ENCODE peak calls at places on chromosomes 5 and 9, in six cellular contexts. One of them, this sample, is unnamed.

GRCh38 chr5:50653946-50654345 is 12.5 kb upstream of the PARP8 start:
- DNase-seq in activated naive CD8-positive, alpha-beta T cell treated with anti-CD3 and anti-CD28 coated beads, Interleukin-2, amount 50 U/mL, for 16 hours: no peak
- DNase-seq in memory B cell: peak; percentile 37
- DNase-seq in dermis microvascular lymphatic vessel endothelial cell: no peak
- DNase-seq in cardiac muscle cell: no peak
- DNase-seq in LHCN-M2: no peak
- DNase-seq in this sample: no peak

GRCh38 chr9:89889865-89890264 is 285.1 kb downstream of the GADD45G start:
- DNase-seq in activated naive CD8-positive, alpha-beta T cell treated with anti-CD3 and anti-CD28 coated beads, Interleukin-2, amount 50 U/mL, for 16 hours: no peak
- DNase-seq in memory B cell: no peak
- DNase-seq in dermis microvascular lymphatic vessel endothelial cell: no peak
- DNase-seq in cardiac muscle cell: no peak
- DNase-seq in LHCN-M2: no peak
- DNase-seq in this sample: no peak

GRCh38 chr9:17789316-17789715 is 210.4 kb downstream of the SH3GL2 start:
- DNase-seq in activated naive CD8-positive, alpha-beta T cell treated with anti-CD3 and anti-CD28 coated beads, Interleukin-2, amount 50 U/mL, for 16 hours: no peak
- DNase-seq in memory B cell: no peak
- DNase-seq in dermis microvascular lymphatic vessel endothelial cell: no peak
- DNase-seq in cardiac muscle cell: no peak
- DNase-seq in LHCN-M2: no peak
- DNase-seq in this sample: no peak

GRCh38 chr5:332843-333242 is 11.3 kb downstream of the AHRR start:
- DNase-seq in activated naive CD8-positive, alpha-beta T cell treated with anti-CD3 and anti-CD28 coated beads, Interleukin-2, amount 50 U/mL, for 16 hours: no peak
- DNase-seq in memory B cell: no peak
- DNase-seq in dermis microvascular lymphatic vessel endothelial cell: no peak
- DNase-seq in cardiac muscle cell: peak; percentile 13
- DNase-seq in LHCN-M2: no peak
- DNase-seq in this sample: no peak

GRCh38 chr5:123756325-123756664 is 244.3 kb downstream of the CSNK1G3 start:
- DNase-seq in activated naive CD8-positive, alpha-beta T cell treated with anti-CD3 and anti-CD28 coated beads, Interleukin-2, amount 50 U/mL, for 16 hours: no peak
- DNase-seq in memory B cell: no peak
- DNase-seq in dermis microvascular lymphatic vessel endothelial cell: no peak
- DNase-seq in cardiac muscle cell: peak; percentile 27
- DNase-seq in LHCN-M2: no peak
- DNase-seq in this sample: no peak

GRCh38 chr5:58752030-58752429 is 169.2 kb downstream of the RAB3C start:
- DNase-seq in activated naive CD8-positive, alpha-beta T cell treated with anti-CD3 and anti-CD28 coated beads, Interleukin-2, amount 50 U/mL, for 16 hours: no peak
- DNase-seq in memory B cell: no peak
- DNase-seq in dermis microvascular lymphatic vessel endothelial cell: no peak
- DNase-seq in cardiac muscle cell: peak; percentile 25
- DNase-seq in LHCN-M2: no peak
- DNase-seq in this sample: no peak

GRCh38 chr9:87840126-87840525 is 42.6 kb upstream of the SPATA31E1 start:
- DNase-seq in activated naive CD8-positive, alpha-beta T cell treated with anti-CD3 and anti-CD28 coated beads, Interleukin-2, amount 50 U/mL, for 16 hours: no peak
- DNase-seq in memory B cell: no peak
- DNase-seq in dermis microvascular lymphatic vessel endothelial cell: no peak
- DNase-seq in cardiac muscle cell: no peak
- DNase-seq in LHCN-M2: no peak
- DNase-seq in this sample: no peak

GRCh38 chr5:50365615-50366251 is 75.4 kb downstream of the EMB start:
- DNase-seq in activated naive CD8-positive, alpha-beta T cell treated with anti-CD3 and anti-CD28 coated beads, Interleukin-2, amount 50 U/mL, for 16 hours: no peak
- DNase-seq in memory B cell: no peak
- DNase-seq in dermis microvascular lymphatic vessel endothelial cell: no peak
- DNase-seq in cardiac muscle cell: no peak
- DNase-seq in LHCN-M2: no peak
- DNase-seq in this sample: no peak

GRCh38 chr9:22008662-22009562 is at the start of gene CDKN2B:
- DNase-seq in activated naive CD8-positive, alpha-beta T cell treated with anti-CD3 and anti-CD28 coated beads, Interleukin-2, amount 50 U/mL, for 16 hours: no peak
- DNase-seq in memory B cell: peak; percentile 71
- DNase-seq in dermis microvascular lymphatic vessel endothelial cell: peak; percentile 86
- DNase-seq in cardiac muscle cell: peak; percentile 98
- DNase-seq in LHCN-M2: peak; percentile 97
- DNase-seq in this sample: peak; percentile 94

GRCh38 chr9:134545213-134546211 is 96.1 kb upstream of the COL5A1 start:
- DNase-seq in activated naive CD8-positive, alpha-beta T cell treated with anti-CD3 and anti-CD28 coated beads, Interleukin-2, amount 50 U/mL, for 16 hours: no peak
- DNase-seq in memory B cell: no peak
- DNase-seq in dermis microvascular lymphatic vessel endothelial cell: no peak
- DNase-seq in cardiac muscle cell: peak; percentile 84
- DNase-seq in LHCN-M2: no peak
- DNase-seq in this sample: no peak

GRCh38 chr9:77435688-77436087 is 212.4 kb downstream of the GNA14 start:
- DNase-seq in activated naive CD8-positive, alpha-beta T cell treated with anti-CD3 and anti-CD28 coated beads, Interleukin-2, amount 50 U/mL, for 16 hours: no peak
- DNase-seq in memory B cell: no peak
- DNase-seq in dermis microvascular lymphatic vessel endothelial cell: no peak
- DNase-seq in cardiac muscle cell: peak; percentile 85
- DNase-seq in LHCN-M2: no peak
- DNase-seq in this sample: no peak

GRCh38 chr5:57414857-57415256 is 67.8 kb downstream of the ACTBL2 start:
- DNase-seq in activated naive CD8-positive, alpha-beta T cell treated with anti-CD3 and anti-CD28 coated beads, Interleukin-2, amount 50 U/mL, for 16 hours: no peak
- DNase-seq in memory B cell: no peak
- DNase-seq in dermis microvascular lymphatic vessel endothelial cell: no peak
- DNase-seq in cardiac muscle cell: no peak
- DNase-seq in LHCN-M2: no peak
- DNase-seq in this sample: no peak

GRCh38 chr9:131697097-131697496 is 42.8 kb downstream of the RAPGEF1 start:
- DNase-seq in activated naive CD8-positive, alpha-beta T cell treated with anti-CD3 and anti-CD28 coated beads, Interleukin-2, amount 50 U/mL, for 16 hours: no peak
- DNase-seq in memory B cell: no peak
- DNase-seq in dermis microvascular lymphatic vessel endothelial cell: no peak
- DNase-seq in cardiac muscle cell: peak; percentile 46
- DNase-seq in LHCN-M2: no peak
- DNase-seq in this sample: peak; percentile 81

GRCh38 chr9:129310666-129311350 is 132.7 kb upstream of the IER5L start:
- DNase-seq in activated naive CD8-positive, alpha-beta T cell treated with anti-CD3 and anti-CD28 coated beads, Interleukin-2, amount 50 U/mL, for 16 hours: no peak
- DNase-seq in memory B cell: no peak
- DNase-seq in dermis microvascular lymphatic vessel endothelial cell: no peak
- DNase-seq in cardiac muscle cell: no peak
- DNase-seq in LHCN-M2: no peak
- DNase-seq in this sample: no peak

GRCh38 chr5:126198509-126198908 is 224.7 kb upstream of the GRAMD2B start:
- DNase-seq in activated naive CD8-positive, alpha-beta T cell treated with anti-CD3 and anti-CD28 coated beads, Interleukin-2, amount 50 U/mL, for 16 hours: no peak
- DNase-seq in memory B cell: no peak
- DNase-seq in dermis microvascular lymphatic vessel endothelial cell: no peak
- DNase-seq in cardiac muscle cell: no peak
- DNase-seq in LHCN-M2: no peak
- DNase-seq in this sample: no peak

GRCh38 chr5:143554918-143555477 is 151.5 kb upstream of the NR3C1 start:
- DNase-seq in activated naive CD8-positive, alpha-beta T cell treated with anti-CD3 and anti-CD28 coated beads, Interleukin-2, amount 50 U/mL, for 16 hours: no peak
- DNase-seq in memory B cell: no peak
- DNase-seq in dermis microvascular lymphatic vessel endothelial cell: no peak
- DNase-seq in cardiac muscle cell: no peak
- DNase-seq in LHCN-M2: no peak
- DNase-seq in this sample: no peak

GRCh38 chr5:142716963-142717362 is 31.1 kb upstream of the FGF1 start:
- DNase-seq in activated naive CD8-positive, alpha-beta T cell treated with anti-CD3 and anti-CD28 coated beads, Interleukin-2, amount 50 U/mL, for 16 hours: no peak
- DNase-seq in memory B cell: no peak
- DNase-seq in dermis microvascular lymphatic vessel endothelial cell: peak; percentile 32
- DNase-seq in cardiac muscle cell: peak; percentile 62
- DNase-seq in LHCN-M2: peak; percentile 58
- DNase-seq in this sample: peak; percentile 64

GRCh38 chr9:124659099-124659659 is 111.9 kb downstream of the NR6A1 start:
- DNase-seq in activated naive CD8-positive, alpha-beta T cell treated with anti-CD3 and anti-CD28 coated beads, Interleukin-2, amount 50 U/mL, for 16 hours: peak; percentile 4
- DNase-seq in memory B cell: peak; percentile 13
- DNase-seq in dermis microvascular lymphatic vessel endothelial cell: peak; percentile 89
- DNase-seq in cardiac muscle cell: peak; percentile 96
- DNase-seq in LHCN-M2: peak; percentile 97
- DNase-seq in this sample: peak; percentile 93